ENCODE peak calls at places on chromosomes 13 and 19, in five cellular contexts. O is transverse colon, A is lung, I is adrenal gland, L is PC-3. R is an unnamed sample.
A peak's percentile ranks its signal among the peaks of the same experiment; 100 is the strongest.

GRCh38 chr19:31262673-31263308 is 86.4 kb downstream of the TSHZ3 start:
- DNase-seq in L (no peak), A (no peak), O (no peak), I (no peak), R (no peak)

GRCh38 chr13:54379461-54379860 is 1350.8 kb downstream of the OLFM4 start:
- DNase-seq in A (no peak), I (no peak), L (no peak), O (no peak), R (no peak)

GRCh38 chr13:30720470-30720869 is 14.9 kb upstream of the ALOX5AP start:
- DNase-seq in A (no peak), I (no peak), L (no peak), O (no peak), R (no peak)

GRCh38 chr13:47679391-47679790 is 321.7 kb downstream of the SUCLA2 start:
- DNase-seq in O (no peak), L (peak; percentile 52), I (no peak), A (no peak), R (no peak)

GRCh38 chr19:16849168-16849567 is 20.0 kb downstream of the SIN3B start:
- DNase-seq in O (peak; percentile 23), I (no peak), A (no peak), L (peak; percentile 98), R (no peak)

GRCh38 chr19:39498262-39499081 is at the start of gene DLL3:
- DNase-seq in L (peak; percentile 50), O (no peak), A (no peak), I (no peak), R (peak; percentile 60)

GRCh38 chr13:96768524-96768923 is 225.8 kb downstream of the OXGR1 start:
- DNase-seq in A (no peak), I (no peak), L (no peak), O (no peak), R (no peak)

GRCh38 chr19:44961821-44962220 is 6.6 kb downstream of the CLPTM1 start:
- DNase-seq in I (no peak), O (no peak), L (no peak), A (no peak), R (no peak)

GRCh38 chr19:51944798-51945552 is 17.7 kb downstream of the ZNF613 start:
- DNase-seq in L (no peak), I (no peak), A (no peak), O (no peak), R (no peak)

GRCh38 chr13:30153871-30154426 is 153.4 kb downstream of the KATNAL1 start:
- DNase-seq in I (no peak), L (no peak), O (no peak), A (no peak), R (no peak)

GRCh38 chr13:27607125-27607524 is 13.2 kb downstream of the LNX2 start:
- DNase-seq in I (peak; percentile 20), L (peak; percentile 76), O (peak; percentile 23), A (no peak), R (no peak)

GRCh38 chr13:49098198-49098597 is 121.9 kb upstream of the MLNR start:
- DNase-seq in L (peak; percentile 75), I (peak; percentile 77), A (no peak), O (no peak), R (peak; percentile 39)

GRCh38 chr19:41456342-41456918 is 13.5 kb downstream of the ERICH4 start:
- DNase-seq in A (no peak), I (no peak), L (no peak), O (no peak), R (no peak)

DNA sequence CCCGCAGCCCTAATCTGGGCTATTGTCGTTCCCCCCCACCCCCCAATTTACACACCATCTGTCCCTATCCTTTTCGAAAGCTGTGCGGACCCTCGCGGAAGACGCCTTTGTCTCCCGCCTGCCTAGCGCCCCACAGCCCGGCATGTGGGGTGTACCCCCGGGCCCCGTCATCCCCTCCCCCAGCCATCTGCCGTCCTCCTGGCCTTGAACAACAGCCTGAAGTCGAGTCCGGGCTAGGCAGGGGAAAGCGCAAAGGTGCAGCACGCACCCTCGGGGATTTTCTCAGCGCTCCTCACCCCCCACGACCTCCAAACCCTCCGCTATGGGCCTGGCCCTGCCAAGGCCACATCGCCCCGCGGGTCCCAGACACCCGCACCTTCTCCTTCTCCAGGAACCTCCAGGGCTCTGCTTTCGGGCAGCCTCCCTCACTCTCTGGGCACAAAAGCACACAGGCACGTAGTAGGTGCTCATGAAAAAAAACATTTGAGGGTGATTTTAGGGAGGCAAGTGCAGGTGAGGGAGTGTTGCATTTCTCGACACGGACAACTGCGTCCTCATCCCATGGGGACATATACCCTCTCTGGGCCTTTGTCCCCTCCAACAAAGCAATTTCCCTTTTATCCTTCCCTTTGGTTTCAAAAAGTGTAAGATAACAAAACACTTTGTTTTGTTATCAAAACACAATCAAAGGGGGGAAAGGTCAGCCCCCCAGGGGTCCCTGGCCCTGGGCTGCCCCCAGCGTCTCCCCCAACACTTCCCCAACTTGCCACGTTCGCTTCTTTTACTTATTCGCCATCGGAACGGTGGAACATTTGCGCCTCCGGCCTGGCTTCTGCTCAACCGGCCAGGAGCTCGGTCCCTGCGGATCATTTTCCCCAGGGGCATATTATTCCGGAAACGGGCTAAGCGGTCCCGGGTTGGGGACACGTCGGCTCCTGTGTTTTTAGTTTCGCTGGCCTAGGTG is 16.4 kb downstream of the CCDC124 start:
- DNase-seq in I (no peak), L (no peak), A (no peak), O (no peak), R (no peak)
- H3K4me1 ChIP-seq in I (no peaks in the 10 kb centered on the region), L (peaks cover 30% of the 10 kb centered on the region), A (peaks cover 3% of the 10 kb centered on the region), O (peaks cover 41% of the 10 kb centered on the region), R (peaks cover 16% of the 10 kb centered on the region)

DNA sequence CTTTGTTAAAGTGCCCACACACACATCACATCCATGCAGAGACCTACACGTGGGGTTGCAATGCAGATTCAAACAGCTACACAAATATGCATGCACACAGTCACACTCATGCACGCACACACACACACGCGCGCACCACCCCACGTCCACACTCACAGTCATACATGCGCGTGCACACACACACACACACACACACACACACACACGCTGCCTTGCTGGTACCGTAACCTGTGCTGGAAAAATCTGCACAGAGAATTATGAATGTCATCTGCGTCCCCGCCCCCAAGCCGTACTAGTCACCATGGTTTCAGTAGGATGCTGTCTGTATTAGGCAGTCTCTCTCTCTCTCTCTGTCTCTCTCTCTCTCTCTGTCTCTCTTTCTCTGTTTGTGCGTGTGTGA is 26.2 kb upstream of the DPP9 start:
- DNase-seq in A (no peak), I (no peak), O (no peak), L (no peak), R (peak; percentile 43)
- H3K27ac ChIP-seq in A (no peak overlapping the region), I (no peak overlapping the region), O (no peak overlapping the region), L (no peak overlapping the region), R (peak overlapping the region; percentile 54)

GRCh38 chr19:7677664-7678311 is 898 bp downstream of the MCEMP1 start:
- DNase-seq in L (no peak), I (no peak), A (no peak), O (no peak), R (no peak)

GRCh38 chr19:7676854-7677253 is at the start of gene MCEMP1:
- DNase-seq in O (no peak), A (peak; percentile 57), L (no peak), I (no peak), R (no peak)

GRCh38 chr19:7679017-7679720 is 1.5 kb upstream of the TRAPPC5 start:
- DNase-seq in A (no peak), I (no peak), L (peak; percentile 55), O (peak; percentile 43), R (no peak)

GRCh38 chr19:7673995-7674667 is 2.8 kb upstream of the MCEMP1 start:
- DNase-seq in I (peak; percentile 70), O (peak; percentile 77), L (peak; percentile 87), A (peak; percentile 80), R (peak; percentile 87)

DNA sequence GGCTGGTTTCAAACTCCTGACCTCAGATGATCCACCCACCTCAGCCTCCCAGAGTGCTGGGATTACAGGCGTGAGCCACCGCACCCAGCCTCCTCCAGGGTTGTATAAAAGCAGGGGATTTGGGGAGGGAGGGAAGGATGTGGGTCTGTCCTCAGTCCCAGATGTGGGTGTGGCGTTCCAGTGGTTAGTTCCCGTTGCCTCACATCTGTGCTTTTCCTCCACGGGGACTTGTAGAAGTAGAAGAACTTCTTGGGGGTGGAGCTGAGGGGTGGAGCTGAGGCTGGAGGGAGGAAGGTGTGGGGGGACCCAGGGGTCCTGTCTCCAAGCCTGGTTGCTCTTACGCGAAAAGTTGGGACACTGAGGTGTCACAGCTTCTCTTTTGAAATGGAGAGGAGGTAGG is 514 bp upstream of the MCEMP1 start:
- DNase-seq in A (peak; percentile 58), L (no peak), I (no peak), O (no peak), R (no peak)
- H3K4me1 ChIP-seq in A (no peaks in the 10 kb centered on the region), L (peaks cover 18% of the 10 kb centered on the region), I (no peaks in the 10 kb centered on the region), O (peaks cover under 1% of the 10 kb centered on the region), R (no peaks in the 10 kb centered on the region)

DNA sequence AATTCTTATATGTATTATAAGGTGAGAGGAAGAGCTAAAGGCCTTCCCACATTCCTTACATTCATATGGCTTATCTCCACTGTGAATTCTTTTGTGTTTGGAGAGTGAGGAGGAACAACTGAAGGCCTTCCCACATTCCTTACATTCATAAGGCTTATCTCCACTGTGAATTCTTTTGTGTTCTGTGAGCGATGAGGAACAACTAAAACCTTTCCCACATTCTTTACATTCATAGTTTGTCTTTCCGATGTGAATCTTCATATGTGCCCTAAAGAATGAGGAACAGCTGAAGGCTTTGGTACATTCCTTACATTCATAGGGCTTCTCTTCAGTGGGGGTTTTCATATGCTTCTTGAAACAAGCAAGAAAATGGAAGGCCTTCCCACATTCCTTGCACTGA is 13.3 kb downstream of the ZNF699 start:
- DNase-seq in L (no peak), A (no peak), I (no peak), O (no peak), R (no peak)
- H3K27ac ChIP-seq in L (no peak overlapping the region), A (no peak overlapping the region), I (no peak overlapping the region), O (no peak overlapping the region), R (peak overlapping the region; percentile 71)

GRCh38 chr19:56933014-56933705 is 92.6 kb upstream of the PEG3 start:
- DNase-seq in O (no peak), I (no peak), L (no peak), A (no peak), R (no peak)

GRCh38 chr19:56927791-56928207 is 87.3 kb upstream of the PEG3 start:
- DNase-seq in L (peak; percentile 51), O (no peak), I (no peak), A (no peak), R (no peak)

GRCh38 chr19:56934438-56935090 is 94.0 kb upstream of the PEG3 start:
- DNase-seq in A (no peak), I (no peak), L (no peak), O (no peak), R (no peak)

GRCh38 chr19:56927294-56927693 is 86.8 kb upstream of the PEG3 start:
- DNase-seq in O (no peak), L (no peak), A (no peak), I (no peak), R (no peak)

DNA sequence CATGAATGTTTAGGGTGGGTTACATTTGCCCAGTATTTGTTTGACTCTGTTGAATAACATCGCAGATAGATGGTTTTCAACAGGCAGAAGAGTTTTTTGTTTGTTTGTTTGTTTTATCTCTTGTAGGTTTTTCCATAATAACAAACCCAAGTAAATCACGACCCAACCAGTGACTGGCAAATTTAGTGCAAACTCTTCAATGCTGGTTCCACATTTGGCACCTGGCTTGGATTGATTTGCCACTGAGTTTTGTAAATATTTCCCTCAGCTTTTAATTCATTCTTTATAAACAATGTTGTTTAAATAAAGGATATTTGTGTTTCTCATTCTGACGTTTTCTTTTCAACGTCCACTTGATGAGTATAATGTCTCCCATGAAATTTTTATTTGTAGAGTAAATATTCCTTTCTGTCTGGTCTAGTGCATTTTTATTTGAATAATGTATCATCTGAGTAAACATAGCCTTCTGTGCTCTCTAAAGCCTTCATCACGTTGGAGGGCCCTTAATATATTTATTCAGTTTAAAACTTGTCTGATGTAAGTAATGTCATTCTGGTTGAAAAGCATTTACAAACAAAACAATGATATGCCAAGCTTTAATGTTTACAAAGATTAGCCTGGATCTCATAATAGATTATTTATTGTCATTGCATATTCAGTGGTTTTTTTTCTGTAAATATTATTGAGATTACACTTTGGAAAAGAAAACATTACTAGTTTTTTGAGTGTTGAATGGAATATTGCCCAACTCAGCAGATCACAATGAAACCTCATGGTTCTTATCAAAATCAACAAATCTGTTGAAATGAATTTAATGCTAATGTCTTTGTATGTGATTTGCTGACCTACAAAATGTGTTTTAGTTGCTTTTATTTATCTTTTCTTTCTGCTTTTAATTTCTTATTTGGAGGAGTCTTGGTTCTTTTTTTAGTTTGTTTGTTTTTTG is 90.4 kb upstream of the PEG3 start:
- DNase-seq in I (no peak), O (no peak), L (peak; percentile 12), A (no peak), R (no peak)
- H3K4me1 ChIP-seq in I (no peaks in the 10 kb centered on the region), O (no peaks in the 10 kb centered on the region), L (no peaks in the 10 kb centered on the region), A (no peaks in the 10 kb centered on the region), R (peaks cover 3% of the 10 kb centered on the region)